ENCODE peak calls at places on chromosome 19, in five cellular contexts. One of them, this sample, is unnamed. For H3K4me1, the result is how much of the 10 kb centered on the place peaks cover.

GRCh38 chr19:3585301-3586123 is at the start of gene GIPC3:
- DNase-seq in thoracic aorta: no peak
- DNase-seq in testis: no peak
- DNase-seq in HCT116: no peak
- DNase-seq in PC-9: no peak
- DNase-seq in this sample: peak

GRCh38 chr19:46924874-46925547 is 64.2 kb downstream of the ARHGAP35 start:
- DNase-seq in thoracic aorta: no peak
- DNase-seq in testis: no peak
- DNase-seq in HCT116: no peak
- DNase-seq in PC-9: peak
- DNase-seq in this sample: no peak

GRCh38 chr19:47109541-47110375 is 3.8 kb downstream of the ZC3H4 start:
- DNase-seq in thoracic aorta: no peak
- DNase-seq in testis: no peak
- DNase-seq in HCT116: no peak
- DNase-seq in PC-9: no peak
- DNase-seq in this sample: no peak

GRCh38 chr19:30682576-30683536 is 310.7 kb downstream of the ZNF536 start:
- DNase-seq in thoracic aorta: peak
- DNase-seq in testis: peak
- DNase-seq in HCT116: peak
- DNase-seq in PC-9: peak
- DNase-seq in this sample: peak

GRCh38 chr19:39874404-39874803 is 28.2 kb upstream of the FBL start:
- DNase-seq in thoracic aorta: no peak
- DNase-seq in testis: no peak
- DNase-seq in HCT116: no peak
- DNase-seq in PC-9: no peak
- DNase-seq in this sample: no peak

GRCh38 chr19:3536429-3537100 is 2.4 kb upstream of the TEKTIP1 start:
- DNase-seq in thoracic aorta: no peak
- DNase-seq in testis: peak
- DNase-seq in HCT116: no peak
- DNase-seq in PC-9: no peak
- DNase-seq in this sample: peak

GRCh38 chr19:50830266-50831025 is 2.9 kb downstream of the KLK15 start:
- DNase-seq in thoracic aorta: no peak
- DNase-seq in testis: no peak
- DNase-seq in HCT116: no peak
- DNase-seq in PC-9: peak
- DNase-seq in this sample: no peak

GRCh38 chr19:34263745-34264237 is 9.4 kb downstream of the GARRE1 start:
- DNase-seq in thoracic aorta: no peak
- DNase-seq in testis: no peak
- DNase-seq in HCT116: no peak
- DNase-seq in PC-9: no peak
- DNase-seq in this sample: no peak

GRCh38 chr19:55654323-55654832 is 457 bp upstream of the U2AF2 start:
- DNase-seq in thoracic aorta: peak
- DNase-seq in testis: peak
- DNase-seq in HCT116: peak
- DNase-seq in PC-9: peak
- DNase-seq in this sample: peak

GRCh38 chr19:51460164-51460992 is 2.1 kb upstream of the SIGLEC8 start:
- DNase-seq in thoracic aorta: no peak
- DNase-seq in testis: peak
- DNase-seq in HCT116: no peak
- DNase-seq in PC-9: no peak
- DNase-seq in this sample: no peak

GRCh38 chr19:18442941-18443340 is 5.0 kb upstream of the ISYNA1 start:
- DNase-seq in thoracic aorta: no peak
- DNase-seq in testis: no peak
- DNase-seq in HCT116: no peak
- DNase-seq in PC-9: no peak
- DNase-seq in this sample: no peak
- H3K4me1 ChIP-seq in thoracic aorta: under half
- H3K4me1 ChIP-seq in testis: under half
- H3K4me1 ChIP-seq in HCT116: under half
- H3K4me1 ChIP-seq in PC-9: under half
- H3K4me1 ChIP-seq in this sample: under half

DNA sequence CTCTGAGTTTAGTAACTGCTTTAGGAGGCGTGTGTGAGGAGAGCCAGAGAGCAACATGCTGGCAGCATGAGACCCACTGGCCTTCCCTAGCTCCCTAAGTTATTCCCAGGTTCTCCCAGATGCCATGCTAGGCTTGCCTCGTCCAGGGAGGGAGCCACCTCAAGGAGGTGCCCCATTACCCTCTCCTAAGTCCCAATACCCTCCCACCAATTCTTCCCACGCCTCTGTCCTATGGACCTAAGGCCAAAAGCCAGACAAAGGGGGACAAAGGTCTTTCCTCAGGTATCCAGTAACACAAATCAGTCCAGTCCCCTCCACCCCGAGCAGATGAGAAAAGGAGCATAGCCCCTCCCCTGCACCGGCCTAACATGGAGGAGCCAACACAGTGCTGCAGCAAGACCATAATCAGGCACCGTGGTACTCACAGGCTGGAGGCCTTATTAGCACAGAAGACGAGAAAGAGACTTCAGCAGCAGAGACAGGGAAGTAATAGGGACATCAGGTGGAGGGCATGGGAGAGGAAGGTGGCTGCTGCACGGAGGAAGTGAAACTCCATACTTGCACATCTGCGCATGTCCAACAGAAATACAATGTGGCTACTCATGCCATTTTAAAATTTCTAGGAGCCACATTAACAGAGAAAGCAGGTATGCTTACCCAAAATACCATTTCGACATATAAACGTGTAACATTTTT is 46.3 kb downstream of the BRD4 start:
- DNase-seq in thoracic aorta: no peak
- DNase-seq in testis: no peak
- DNase-seq in HCT116: no peak
- DNase-seq in PC-9: no peak
- DNase-seq in this sample: no peak
- H3K4me1 ChIP-seq in thoracic aorta: half or more
- H3K4me1 ChIP-seq in testis: half or more
- H3K4me1 ChIP-seq in HCT116: under half
- H3K4me1 ChIP-seq in PC-9: under half
- H3K4me1 ChIP-seq in this sample: half or more

DNA sequence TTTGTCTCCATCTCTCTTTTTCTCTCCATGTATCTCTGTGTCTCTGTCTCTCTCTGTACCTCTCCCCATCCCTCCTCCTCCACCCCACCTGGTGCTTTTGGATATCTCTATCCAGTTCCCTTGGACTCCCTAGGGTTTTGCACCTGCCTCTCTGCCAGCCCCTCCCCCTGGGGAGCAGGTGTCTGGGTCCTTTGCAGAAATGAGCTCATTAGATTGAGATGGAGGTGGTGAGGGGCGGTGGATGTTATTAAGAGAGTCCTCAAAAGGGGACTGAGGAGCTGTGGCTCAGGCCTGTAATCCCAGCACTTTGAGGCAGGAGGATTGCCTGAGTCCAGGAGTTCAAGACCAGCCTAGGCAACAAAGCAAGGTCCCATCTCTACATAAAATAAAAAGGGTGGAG is 2.1 kb downstream of the KCNN4 start:
- DNase-seq in thoracic aorta: no peak
- DNase-seq in testis: no peak
- DNase-seq in HCT116: no peak
- DNase-seq in PC-9: no peak
- DNase-seq in this sample: no peak
- H3K4me1 ChIP-seq in thoracic aorta: under half
- H3K4me1 ChIP-seq in testis: under half
- H3K4me1 ChIP-seq in HCT116: half or more
- H3K4me1 ChIP-seq in PC-9: half or more
- H3K4me1 ChIP-seq in this sample: under half

GRCh38 chr19:5958851-5959122 is 19.2 kb downstream of the RANBP3 start:
- DNase-seq in thoracic aorta: no peak
- DNase-seq in testis: no peak
- DNase-seq in HCT116: no peak
- DNase-seq in PC-9: no peak
- DNase-seq in this sample: peak
- H3K4me1 ChIP-seq in thoracic aorta: under half
- H3K4me1 ChIP-seq in testis: under half
- H3K4me1 ChIP-seq in HCT116: under half
- H3K4me1 ChIP-seq in PC-9: under half
- H3K4me1 ChIP-seq in this sample: under half

GRCh38 chr19:15268192-15268927 is 36.1 kb upstream of the EPHX3 start:
- DNase-seq in thoracic aorta: no peak
- DNase-seq in testis: no peak
- DNase-seq in HCT116: no peak
- DNase-seq in PC-9: no peak
- DNase-seq in this sample: no peak

GRCh38 chr19:15268928-15269253 is 36.6 kb upstream of the EPHX3 start:
- DNase-seq in thoracic aorta: no peak
- DNase-seq in testis: no peak
- DNase-seq in HCT116: no peak
- DNase-seq in PC-9: no peak
- DNase-seq in this sample: no peak

GRCh38 chr19:15265849-15266248 is 33.6 kb upstream of the EPHX3 start:
- DNase-seq in thoracic aorta: peak
- DNase-seq in testis: peak
- DNase-seq in HCT116: no peak
- DNase-seq in PC-9: no peak
- DNase-seq in this sample: peak

GRCh38 chr19:15266683-15267082 is 34.4 kb upstream of the EPHX3 start:
- DNase-seq in thoracic aorta: no peak
- DNase-seq in testis: no peak
- DNase-seq in HCT116: no peak
- DNase-seq in PC-9: no peak
- DNase-seq in this sample: no peak

DNA sequence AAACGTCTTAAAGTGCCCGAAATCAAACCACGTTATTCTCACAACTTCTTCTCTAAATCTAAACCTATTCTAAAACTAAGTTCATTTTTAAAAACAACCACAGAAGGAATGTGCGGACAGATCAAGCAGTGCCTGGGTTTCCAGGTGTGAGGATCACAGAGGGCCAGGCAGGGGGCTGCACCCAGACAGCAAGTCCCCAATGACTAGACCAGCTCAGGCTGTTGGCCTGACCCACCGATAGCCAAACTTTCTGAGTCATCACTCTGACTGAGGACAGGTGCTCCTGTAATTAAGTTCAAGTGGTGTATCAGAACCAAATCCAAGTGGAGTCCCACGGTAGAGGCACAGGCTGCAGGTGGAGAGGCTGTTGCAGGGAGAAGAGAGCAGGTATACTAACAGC is 37.6 kb upstream of the EPHX3 start:
- DNase-seq in thoracic aorta: no peak
- DNase-seq in testis: no peak
- DNase-seq in HCT116: no peak
- DNase-seq in PC-9: no peak
- DNase-seq in this sample: no peak
- H3K4me1 ChIP-seq in thoracic aorta: under half
- H3K4me1 ChIP-seq in testis: half or more
- H3K4me1 ChIP-seq in HCT116: under half
- H3K4me1 ChIP-seq in PC-9: under half
- H3K4me1 ChIP-seq in this sample: under half

GRCh38 chr19:13035820-13036365 is 40.6 kb downstream of the NFIX start:
- DNase-seq in thoracic aorta: no peak
- DNase-seq in testis: no peak
- DNase-seq in HCT116: no peak
- DNase-seq in PC-9: no peak
- DNase-seq in this sample: no peak
- H3K4me1 ChIP-seq in thoracic aorta: half or more
- H3K4me1 ChIP-seq in testis: half or more
- H3K4me1 ChIP-seq in HCT116: half or more
- H3K4me1 ChIP-seq in PC-9: half or more
- H3K4me1 ChIP-seq in this sample: half or more

GRCh38 chr19:2089727-2090053 is 6.4 kb downstream of the MOB3A start:
- DNase-seq in thoracic aorta: no peak
- DNase-seq in testis: no peak
- DNase-seq in HCT116: no peak
- DNase-seq in PC-9: no peak
- DNase-seq in this sample: no peak
- H3K4me1 ChIP-seq in thoracic aorta: under half
- H3K4me1 ChIP-seq in testis: under half
- H3K4me1 ChIP-seq in HCT116: half or more
- H3K4me1 ChIP-seq in PC-9: under half
- H3K4me1 ChIP-seq in this sample: under half

GRCh38 chr19:41114132-41114531 is at the start of gene CYP2F1:
- DNase-seq in thoracic aorta: no peak
- DNase-seq in testis: no peak
- DNase-seq in HCT116: no peak
- DNase-seq in PC-9: no peak
- DNase-seq in this sample: no peak
- H3K4me1 ChIP-seq in thoracic aorta: under half
- H3K4me1 ChIP-seq in testis: under half
- H3K4me1 ChIP-seq in HCT116: under half
- H3K4me1 ChIP-seq in PC-9: under half
- H3K4me1 ChIP-seq in this sample: under half

GRCh38 chr19:38715540-38715939 is 28.7 kb downstream of the CAPN12 start:
- DNase-seq in thoracic aorta: peak
- DNase-seq in testis: peak
- DNase-seq in HCT116: no peak
- DNase-seq in PC-9: no peak
- DNase-seq in this sample: peak

GRCh38 chr19:38713865-38714264 is 30.4 kb downstream of the CAPN12 start:
- DNase-seq in thoracic aorta: no peak
- DNase-seq in testis: no peak
- DNase-seq in HCT116: no peak
- DNase-seq in PC-9: no peak
- DNase-seq in this sample: no peak

GRCh38 chr19:38713227-38713649 is 31.0 kb downstream of the CAPN12 start:
- DNase-seq in thoracic aorta: no peak
- DNase-seq in testis: peak
- DNase-seq in HCT116: no peak
- DNase-seq in PC-9: no peak
- DNase-seq in this sample: peak

GRCh38 chr19:38712161-38712748 is 32.0 kb downstream of the CAPN12 start:
- DNase-seq in thoracic aorta: no peak
- DNase-seq in testis: no peak
- DNase-seq in HCT116: no peak
- DNase-seq in PC-9: no peak
- DNase-seq in this sample: no peak

GRCh38 chr19:38714354-38714778 is 29.9 kb downstream of the CAPN12 start:
- DNase-seq in thoracic aorta: no peak
- DNase-seq in testis: no peak
- DNase-seq in HCT116: no peak
- DNase-seq in PC-9: no peak
- DNase-seq in this sample: no peak
- H3K4me1 ChIP-seq in thoracic aorta: under half
- H3K4me1 ChIP-seq in testis: under half
- H3K4me1 ChIP-seq in HCT116: under half
- H3K4me1 ChIP-seq in PC-9: under half
- H3K4me1 ChIP-seq in this sample: under half

This sample was measured in right cardiac atrium.